ENCODE peak calls at places on chromosomes 12 and 14, in six cellular contexts. U is uterus, N is sigmoid colon, R is breast epithelium, W is ovary, Y is endothelial cell of umbilical vein. F is an unnamed sample. For H3K9me3, the result is how much of the 10 kb centered on the place peaks cover.

GRCh38 chr12:82475211-82475610 is 116.9 kb downstream of the METTL25 start:
- DNase-seq in U (no peak), Y (no peak), R (no peak), W (no peak), N (no peak), F (no peak)

GRCh38 chr12:12010277-12011031 is 60.3 kb upstream of the BCL2L14 start:
- DNase-seq in N (peak), W (no peak), Y (no peak), R (no peak), U (no peak), F (peak)

GRCh38 chr12:28795306-28795705 is 353.8 kb upstream of the FAR2 start:
- DNase-seq in R (no peak), Y (no peak), U (no peak), N (no peak), W (no peak), F (no peak)

GRCh38 chr12:125185740-125186470 is 120.7 kb downstream of the AACS start:
- DNase-seq in U (peak), Y (peak), W (no peak), N (peak), R (no peak), F (peak)

GRCh38 chr12:57617942-57618341 is 6.7 kb downstream of the ARHGEF25 start:
- DNase-seq in R (no peak), N (peak), W (no peak), U (no peak), Y (no peak), F (no peak)

GRCh38 chr14:65922166-65922565 is 509.6 kb downstream of the FUT8 start:
- DNase-seq in N (no peak), U (no peak), R (no peak), W (no peak), Y (no peak), F (no peak)

GRCh38 chr12:40325349-40325960 is 100.7 kb downstream of the LRRK2 start:
- DNase-seq in W (no peak), R (no peak), Y (peak), U (no peak), N (no peak), F (no peak)

GRCh38 chr12:113174461-113175384 is 10.6 kb downstream of the DDX54 start:
- DNase-seq in N (no peak), Y (peak), R (peak), W (peak), U (peak), F (peak)

GRCh38 chr12:19643635-19644034 is 204.3 kb downstream of the AEBP2 start:
- DNase-seq in R (no peak), U (no peak), N (no peak), Y (peak), W (peak), F (no peak)

GRCh38 chr14:81831128-81831815 is 297.6 kb upstream of the SEL1L start:
- DNase-seq in N (peak), U (no peak), Y (no peak), R (no peak), W (no peak), F (no peak)

GRCh38 chr14:22415633-22415959 is 173.4 kb downstream of the DAD1 start:
- DNase-seq in R (no peak), W (no peak), N (no peak), U (no peak), Y (no peak), F (no peak)

GRCh38 chr14:22414876-22415632 is 174.0 kb downstream of the DAD1 start:
- DNase-seq in Y (no peak), U (no peak), W (no peak), N (no peak), R (no peak), F (no peak)

GRCh38 chr14:22417914-22418313 is 171.1 kb downstream of the DAD1 start:
- DNase-seq in N (no peak), U (no peak), Y (no peak), R (no peak), W (no peak), F (no peak)

GRCh38 chr14:22418631-22419030 is 170.4 kb downstream of the DAD1 start:
- DNase-seq in R (no peak), W (no peak), Y (no peak), N (no peak), U (no peak), F (no peak)

GRCh38 chr14:22416193-22416592 is 172.8 kb downstream of the DAD1 start:
- DNase-seq in W (no peak), N (no peak), R (no peak), U (no peak), Y (no peak), F (no peak)
- TF ChIP-seq POLR2A in W (no peak), N (no peak), R (no peak), U (no peak), Y (no peak), F (no peak)

GRCh38 chr14:100906420-100906819 is 2.9 kb upstream of the RTL1 start:
- DNase-seq in N (peak), R (no peak), W (no peak), U (no peak), Y (no peak), F (no peak)

GRCh38 chr14:100902792-100903191 is 730 bp downstream of the RTL1 start:
- DNase-seq in R (peak), Y (no peak), W (no peak), N (peak), U (no peak), F (peak)

GRCh38 chr14:100903672-100904185 is at the start of gene RTL1:
- DNase-seq in W (peak), U (no peak), R (peak), Y (no peak), N (peak), F (peak)

GRCh38 chr14:100905166-100905565 is 1.6 kb upstream of the RTL1 start:
- DNase-seq in Y (no peak), N (peak), R (no peak), W (no peak), U (no peak), F (no peak)

GRCh38 chr14:100904307-100905019 is 941 bp upstream of the RTL1 start:
- DNase-seq in U (no peak), R (no peak), W (peak), N (peak), Y (no peak), F (no peak)
- TF ChIP-seq CTCF in U (no peak), R (no peak), W (no peak), N (no peak), Y (peak), F (no peak)

GRCh38 chr14:105971593-105972500 is 445.5 kb downstream of the TMEM121 start:
- DNase-seq in Y (no peak), N (no peak), U (no peak), R (no peak), W (no peak), F (no peak)
- H3K9me3 ChIP-seq in Y (under half), N (under half), U (under half), R (under half), W (under half), F (under half)

DNA sequence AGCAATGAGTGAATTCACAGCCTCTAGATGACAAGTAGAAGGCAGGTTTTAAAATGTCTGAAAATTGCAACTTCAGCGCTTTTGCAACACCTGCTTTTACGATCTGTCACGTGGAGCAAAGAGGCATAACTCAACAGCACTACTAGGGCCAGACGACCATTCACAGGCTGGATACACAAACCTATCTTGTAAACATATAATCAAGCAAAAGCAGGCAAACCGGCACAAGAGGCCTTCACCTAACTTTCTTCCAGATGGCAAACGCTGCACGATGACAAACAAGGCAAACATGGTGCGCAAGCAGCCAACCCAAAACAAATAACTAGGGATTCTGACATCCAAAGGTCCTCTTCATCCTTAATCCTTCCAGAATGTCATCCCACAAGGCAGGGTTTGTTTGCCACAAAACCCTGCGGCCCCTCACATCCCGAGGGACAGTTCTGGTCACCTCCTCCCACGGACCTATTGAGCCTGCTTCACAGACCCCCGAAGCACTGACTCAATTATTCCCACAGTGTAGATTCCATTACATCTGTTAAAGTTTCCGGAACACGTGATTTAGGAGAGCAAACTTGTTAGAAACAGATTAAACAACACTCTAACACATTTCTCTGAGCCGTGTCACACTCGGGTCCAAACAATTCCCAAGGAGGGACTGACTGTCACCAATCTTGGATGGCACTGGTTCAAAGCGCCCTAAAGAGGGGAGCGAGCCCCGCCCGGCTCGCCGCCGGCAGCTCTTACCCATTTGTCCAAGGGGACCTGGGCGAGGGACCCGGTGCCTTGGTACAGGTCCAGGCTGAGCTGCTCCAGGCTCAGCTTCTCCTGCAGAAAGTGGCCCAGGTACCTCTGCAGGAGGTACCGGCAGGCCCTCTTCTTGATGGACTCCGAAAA is 823 bp downstream of the ATG2B start:
- DNase-seq in W (peak), Y (peak), U (no peak), R (peak), N (no peak), F (peak)
- TF ChIP-seq POLR2A in W (no peak), Y (no peak), U (no peak), R (no peak), N (no peak), F (no peak)

GRCh38 chr12:25957898-25958253 is 606 bp upstream of the RASSF8 start:
- DNase-seq in N (no peak), U (peak), R (no peak), W (peak), Y (peak), F (no peak)

GRCh38 chr12:25958254-25959068 is at the start of gene RASSF8:
- DNase-seq in R (peak), Y (peak), N (peak), U (peak), W (peak), F (peak)

GRCh38 chr12:25960176-25960575 is 1.7 kb downstream of the RASSF8 start:
- DNase-seq in N (peak), U (no peak), W (peak), R (no peak), Y (peak), F (no peak)

GRCh38 chr12:25960926-25961325 is 2.4 kb downstream of the RASSF8 start:
- DNase-seq in W (no peak), Y (no peak), R (no peak), N (no peak), U (no peak), F (no peak)

GRCh38 chr12:25959069-25959961 is 833 bp downstream of the RASSF8 start:
- DNase-seq in Y (peak), U (peak), W (peak), N (peak), R (peak), F (peak)
- TF ChIP-seq CTCF in Y (no peak), U (peak), W (no peak), N (no peak), R (no peak), F (no peak)

DNA sequence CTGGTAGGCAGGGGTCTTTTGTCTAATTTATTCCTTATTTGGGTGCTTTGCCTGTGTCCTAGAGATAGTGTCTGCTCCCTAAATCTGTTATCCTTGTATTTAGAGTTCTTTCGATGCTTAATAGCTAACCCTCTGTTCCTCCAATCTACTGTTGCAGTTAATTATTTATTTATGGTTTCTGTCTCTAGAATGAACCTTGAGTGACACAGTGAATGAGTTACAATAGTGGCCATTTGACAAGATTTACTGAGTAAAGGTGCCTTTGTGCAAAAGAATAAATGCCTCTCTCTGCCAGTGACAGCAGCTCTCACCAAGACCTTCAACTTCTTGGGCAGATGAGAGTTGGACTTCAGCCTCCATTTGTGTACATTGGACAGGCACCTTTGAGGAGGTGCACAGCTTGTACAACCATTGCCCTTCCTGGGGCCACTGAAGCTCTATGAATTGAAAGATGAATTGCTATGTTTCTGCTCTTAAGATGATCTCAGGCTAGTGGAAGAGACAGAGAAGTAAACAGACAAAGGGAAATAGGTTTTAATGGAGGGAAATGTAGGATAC is 165.9 kb downstream of the DERA start:
- DNase-seq in W (no peak), U (no peak), Y (no peak), N (no peak), R (no peak), F (no peak)
- H3K9me3 ChIP-seq in W (under half), U (under half), Y (under half), N (under half), R (under half), F (under half)

DNA sequence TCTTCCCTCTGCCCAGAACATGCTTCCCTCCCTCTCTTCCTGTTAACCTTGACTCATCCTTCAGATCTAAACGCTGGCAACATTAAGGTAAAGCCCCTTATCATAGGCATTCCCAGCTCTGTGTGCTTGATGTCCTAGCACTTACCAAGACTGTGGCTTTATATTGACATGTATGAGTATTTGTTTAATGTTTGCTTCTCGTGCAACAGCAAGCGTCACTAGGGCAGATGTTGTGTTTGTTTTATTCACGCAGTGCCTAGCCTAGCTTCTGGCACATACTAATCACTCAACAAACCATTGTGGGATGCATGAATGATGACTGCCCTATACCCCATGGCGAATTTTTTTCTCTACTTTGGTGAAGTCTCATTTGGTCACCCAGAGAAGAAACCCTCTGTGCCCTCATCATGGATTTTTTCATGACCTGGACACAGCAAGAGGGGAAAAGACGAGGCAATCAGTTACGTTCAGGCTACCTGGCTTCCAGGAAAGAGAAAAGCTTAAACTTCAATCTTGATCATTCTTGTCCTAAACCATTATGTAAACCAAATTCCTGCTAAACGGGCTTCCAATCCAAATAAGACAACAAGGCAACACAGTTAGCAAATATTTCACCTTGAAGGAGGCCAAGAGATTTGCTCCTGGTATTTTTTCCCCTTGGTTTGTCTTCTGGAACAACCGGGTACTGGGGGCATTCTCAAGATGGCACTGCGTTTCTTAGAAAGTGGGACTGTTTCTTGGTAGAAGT is 47.9 kb upstream of the SOCS2 start:
- DNase-seq in R (no peak), U (no peak), Y (no peak), N (no peak), W (no peak), F (no peak)
- TF ChIP-seq POLR2A in R (no peak), U (no peak), Y (no peak), N (no peak), W (no peak), F (no peak)